ENCODE peak calls at places on chromosomes 7 and 10, in seven cellular contexts. One of them, this sample, is unnamed.

GRCh38 chr7:122887198-122887597 is 938 bp upstream of the CADPS2 start:
- DNase-seq in stomach: peak
- DNase-seq in GM23338: peak
- DNase-seq in A673: peak
- DNase-seq in uterus: peak
- DNase-seq in neural progenitor cell: peak
- DNase-seq in kidney: peak
- DNase-seq in this sample: peak

GRCh38 chr7:120089968-120090367 is 183.0 kb upstream of the KCND2 start:
- DNase-seq in stomach: no peak
- DNase-seq in GM23338: peak
- DNase-seq in A673: no peak
- DNase-seq in uterus: no peak
- DNase-seq in neural progenitor cell: no peak
- DNase-seq in kidney: no peak
- DNase-seq in this sample: no peak

GRCh38 chr10:109987413-109987812 is 20.4 kb upstream of the ADD3 start:
- DNase-seq in stomach: no peak
- DNase-seq in GM23338: no peak
- DNase-seq in A673: no peak
- DNase-seq in uterus: no peak
- DNase-seq in neural progenitor cell: no peak
- DNase-seq in kidney: no peak
- DNase-seq in this sample: peak

GRCh38 chr7:73851410-73852338 is 9.3 kb upstream of the TMEM270 start:
- DNase-seq in stomach: no peak
- DNase-seq in GM23338: no peak
- DNase-seq in A673: peak
- DNase-seq in uterus: no peak
- DNase-seq in neural progenitor cell: no peak
- DNase-seq in kidney: peak
- DNase-seq in this sample: peak

GRCh38 chr7:28355553-28356319 is 56.6 kb upstream of the CREB5 start:
- DNase-seq in stomach: no peak
- DNase-seq in GM23338: no peak
- DNase-seq in A673: no peak
- DNase-seq in uterus: no peak
- DNase-seq in neural progenitor cell: no peak
- DNase-seq in kidney: no peak
- DNase-seq in this sample: no peak

GRCh38 chr10:98963608-98964007 is 272.0 kb downstream of the HPSE2 start:
- DNase-seq in stomach: no peak
- DNase-seq in GM23338: no peak
- DNase-seq in A673: peak
- DNase-seq in uterus: no peak
- DNase-seq in neural progenitor cell: no peak
- DNase-seq in kidney: no peak
- DNase-seq in this sample: peak

GRCh38 chr10:78931333-78932083 is 137.3 kb upstream of the ZMIZ1 start:
- DNase-seq in stomach: peak
- DNase-seq in GM23338: no peak
- DNase-seq in A673: peak
- DNase-seq in uterus: peak
- DNase-seq in neural progenitor cell: no peak
- DNase-seq in kidney: no peak
- DNase-seq in this sample: peak

GRCh38 chr7:158710651-158711102 is 6.1 kb upstream of the NCAPG2 start:
- DNase-seq in stomach: no peak
- DNase-seq in GM23338: no peak
- DNase-seq in A673: no peak
- DNase-seq in uterus: no peak
- DNase-seq in neural progenitor cell: no peak
- DNase-seq in kidney: no peak
- DNase-seq in this sample: peak

GRCh38 chr10:11208908-11209809 is 191.5 kb downstream of the CELF2 start:
- DNase-seq in stomach: no peak
- DNase-seq in GM23338: no peak
- DNase-seq in A673: no peak
- DNase-seq in uterus: no peak
- DNase-seq in neural progenitor cell: no peak
- DNase-seq in kidney: no peak
- DNase-seq in this sample: no peak

GRCh38 chr7:145036592-145037386 is 200.9 kb upstream of the TPK1 start:
- DNase-seq in stomach: no peak
- DNase-seq in GM23338: peak
- DNase-seq in A673: peak
- DNase-seq in uterus: no peak
- DNase-seq in neural progenitor cell: peak
- DNase-seq in kidney: no peak
- DNase-seq in this sample: peak

GRCh38 chr10:120789292-120789691 is 61.9 kb upstream of the WDR11 start:
- DNase-seq in stomach: no peak
- DNase-seq in GM23338: no peak
- DNase-seq in A673: no peak
- DNase-seq in uterus: no peak
- DNase-seq in neural progenitor cell: no peak
- DNase-seq in kidney: no peak
- DNase-seq in this sample: no peak

GRCh38 chr10:110326351-110327032 is 21.8 kb upstream of the SMNDC1 start:
- DNase-seq in stomach: no peak
- DNase-seq in GM23338: no peak
- DNase-seq in A673: no peak
- DNase-seq in uterus: no peak
- DNase-seq in neural progenitor cell: no peak
- DNase-seq in kidney: no peak
- DNase-seq in this sample: peak

GRCh38 chr7:106717254-106717996 is 56.5 kb upstream of the CCDC71L start:
- DNase-seq in stomach: no peak
- DNase-seq in GM23338: no peak
- DNase-seq in A673: peak
- DNase-seq in uterus: no peak
- DNase-seq in neural progenitor cell: no peak
- DNase-seq in kidney: no peak
- DNase-seq in this sample: no peak

GRCh38 chr7:46682841-46683624 is 762.0 kb upstream of the IGFBP3 start:
- DNase-seq in stomach: no peak
- DNase-seq in GM23338: no peak
- DNase-seq in A673: no peak
- DNase-seq in uterus: no peak
- DNase-seq in neural progenitor cell: no peak
- DNase-seq in kidney: no peak
- DNase-seq in this sample: peak

GRCh38 chr10:111131168-111131799 is 54.5 kb downstream of the ADRA2A start:
- DNase-seq in stomach: no peak
- DNase-seq in GM23338: no peak
- DNase-seq in A673: no peak
- DNase-seq in uterus: no peak
- DNase-seq in neural progenitor cell: no peak
- DNase-seq in kidney: no peak
- DNase-seq in this sample: no peak

GRCh38 chr10:107163086-107163880 is 1.2 kb downstream of the SORCS1 start:
- DNase-seq in stomach: no peak
- DNase-seq in GM23338: peak
- DNase-seq in A673: no peak
- DNase-seq in uterus: no peak
- DNase-seq in neural progenitor cell: peak
- DNase-seq in kidney: no peak
- DNase-seq in this sample: no peak

GRCh38 chr7:5396542-5396941 is 27.1 kb downstream of the TNRC18 start:
- DNase-seq in stomach: peak
- DNase-seq in GM23338: no peak
- DNase-seq in A673: peak
- DNase-seq in uterus: no peak
- DNase-seq in neural progenitor cell: no peak
- DNase-seq in kidney: no peak
- DNase-seq in this sample: peak

GRCh38 chr7:76108540-76109233 is 60.8 kb downstream of the MDH2 start:
- DNase-seq in stomach: peak
- DNase-seq in GM23338: no peak
- DNase-seq in A673: no peak
- DNase-seq in uterus: peak
- DNase-seq in neural progenitor cell: no peak
- DNase-seq in kidney: no peak
- DNase-seq in this sample: no peak

GRCh38 chr10:19570991-19571390 is 245.2 kb upstream of the PLXDC2 start:
- DNase-seq in stomach: no peak
- DNase-seq in GM23338: no peak
- DNase-seq in A673: no peak
- DNase-seq in uterus: no peak
- DNase-seq in neural progenitor cell: no peak
- DNase-seq in kidney: no peak
- DNase-seq in this sample: no peak

GRCh38 chr7:102260856-102261255 is 25.8 kb upstream of the SH2B2 start:
- DNase-seq in stomach: no peak
- DNase-seq in GM23338: peak
- DNase-seq in A673: no peak
- DNase-seq in uterus: peak
- DNase-seq in neural progenitor cell: peak
- DNase-seq in kidney: peak
- DNase-seq in this sample: no peak

GRCh38 chr7:29156798-29157461 is 10.6 kb upstream of the CPVL start:
- DNase-seq in stomach: no peak
- DNase-seq in GM23338: peak
- DNase-seq in A673: peak
- DNase-seq in uterus: no peak
- DNase-seq in neural progenitor cell: peak
- DNase-seq in kidney: no peak
- DNase-seq in this sample: no peak

GRCh38 chr10:45375716-45376231 is 1.8 kb downstream of the ALOX5 start:
- DNase-seq in stomach: no peak
- DNase-seq in GM23338: no peak
- DNase-seq in A673: no peak
- DNase-seq in uterus: no peak
- DNase-seq in neural progenitor cell: no peak
- DNase-seq in kidney: no peak
- DNase-seq in this sample: no peak

GRCh38 chr7:75055830-75056431 is 17.7 kb downstream of the RCC1L start:
- DNase-seq in stomach: no peak
- DNase-seq in GM23338: no peak
- DNase-seq in A673: no peak
- DNase-seq in uterus: peak
- DNase-seq in neural progenitor cell: no peak
- DNase-seq in kidney: no peak
- DNase-seq in this sample: no peak

GRCh38 chr10:114915294-114915693 is 22.7 kb upstream of the TRUB1 start:
- DNase-seq in stomach: no peak
- DNase-seq in GM23338: no peak
- DNase-seq in A673: peak
- DNase-seq in uterus: no peak
- DNase-seq in neural progenitor cell: no peak
- DNase-seq in kidney: no peak
- DNase-seq in this sample: no peak

GRCh38 chr10:54284526-54285193 is 516.4 kb downstream of the PCDH15 start:
- DNase-seq in stomach: no peak
- DNase-seq in GM23338: no peak
- DNase-seq in A673: no peak
- DNase-seq in uterus: no peak
- DNase-seq in neural progenitor cell: no peak
- DNase-seq in kidney: no peak
- DNase-seq in this sample: peak

DNA sequence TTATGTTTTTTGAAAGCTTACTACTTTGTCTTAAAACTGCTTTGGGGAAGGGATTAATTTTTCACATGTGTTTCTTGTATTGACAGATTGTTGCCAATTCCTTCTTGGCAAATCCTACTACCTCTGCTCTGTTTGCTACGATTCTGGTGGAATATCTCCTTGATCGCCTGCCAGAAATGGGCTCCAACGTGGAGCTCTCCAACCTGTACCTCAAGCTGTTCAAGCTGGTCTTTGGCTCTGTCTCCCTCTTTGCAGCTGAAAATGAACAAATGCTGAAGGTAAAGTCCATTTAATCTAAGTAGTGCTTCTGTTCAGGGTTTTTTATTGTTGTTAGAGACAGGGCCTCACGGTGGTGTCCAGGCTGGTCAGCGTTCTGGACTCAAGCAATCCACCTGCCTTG is 33.6 kb downstream of the TRRAP start:
- DNase-seq in stomach: peak
- DNase-seq in GM23338: no peak
- DNase-seq in A673: no peak
- DNase-seq in uterus: no peak
- DNase-seq in neural progenitor cell: no peak
- DNase-seq in kidney: no peak
- DNase-seq in this sample: no peak
- TF ChIP-seq CTCF in stomach: no peak
- TF ChIP-seq CTCF in GM23338: no peak
- TF ChIP-seq CTCF in A673: no peak
- TF ChIP-seq CTCF in uterus: no peak
- TF ChIP-seq CTCF in neural progenitor cell: no peak
- TF ChIP-seq CTCF in kidney: no peak
- TF ChIP-seq CTCF in this sample: no peak

GRCh38 chr10:1732501-1733123 is 4.7 kb downstream of the ADARB2 start:
- DNase-seq in stomach: no peak
- DNase-seq in GM23338: no peak
- DNase-seq in A673: no peak
- DNase-seq in uterus: no peak
- DNase-seq in neural progenitor cell: no peak
- DNase-seq in kidney: no peak
- DNase-seq in this sample: no peak

GRCh38 chr10:1735562-1735961 is 1.8 kb downstream of the ADARB2 start:
- DNase-seq in stomach: no peak
- DNase-seq in GM23338: no peak
- DNase-seq in A673: no peak
- DNase-seq in uterus: no peak
- DNase-seq in neural progenitor cell: no peak
- DNase-seq in kidney: no peak
- DNase-seq in this sample: no peak

GRCh38 chr10:1734288-1734687 is 3.0 kb downstream of the ADARB2 start:
- DNase-seq in stomach: no peak
- DNase-seq in GM23338: no peak
- DNase-seq in A673: no peak
- DNase-seq in uterus: no peak
- DNase-seq in neural progenitor cell: no peak
- DNase-seq in kidney: no peak
- DNase-seq in this sample: no peak

GRCh38 chr10:1733720-1734119 is 3.6 kb downstream of the ADARB2 start:
- DNase-seq in stomach: no peak
- DNase-seq in GM23338: no peak
- DNase-seq in A673: no peak
- DNase-seq in uterus: no peak
- DNase-seq in neural progenitor cell: no peak
- DNase-seq in kidney: no peak
- DNase-seq in this sample: no peak

GRCh38 chr10:1731592-1731991 is 5.7 kb downstream of the ADARB2 start:
- DNase-seq in stomach: no peak
- DNase-seq in GM23338: no peak
- DNase-seq in A673: no peak
- DNase-seq in uterus: no peak
- DNase-seq in neural progenitor cell: no peak
- DNase-seq in kidney: no peak
- DNase-seq in this sample: no peak
- TF ChIP-seq CTCF in stomach: no peak
- TF ChIP-seq CTCF in GM23338: no peak
- TF ChIP-seq CTCF in A673: no peak
- TF ChIP-seq CTCF in uterus: no peak
- TF ChIP-seq CTCF in neural progenitor cell: no peak
- TF ChIP-seq CTCF in kidney: no peak
- TF ChIP-seq CTCF in this sample: no peak

GRCh38 chr10:52740913-52741675 is 31.5 kb downstream of the MBL2 start:
- DNase-seq in stomach: peak
- DNase-seq in GM23338: peak
- DNase-seq in A673: peak
- DNase-seq in uterus: no peak
- DNase-seq in neural progenitor cell: peak
- DNase-seq in kidney: no peak
- DNase-seq in this sample: no peak
- TF ChIP-seq CTCF in stomach: peak
- TF ChIP-seq CTCF in GM23338: peak
- TF ChIP-seq CTCF in A673: peak
- TF ChIP-seq CTCF in uterus: no peak
- TF ChIP-seq CTCF in neural progenitor cell: peak
- TF ChIP-seq CTCF in kidney: peak
- TF ChIP-seq CTCF in this sample: peak

GRCh38 chr10:49365675-49366415 is 30.0 kb downstream of the DRGX start:
- DNase-seq in stomach: no peak
- DNase-seq in GM23338: peak
- DNase-seq in A673: no peak
- DNase-seq in uterus: no peak
- DNase-seq in neural progenitor cell: peak
- DNase-seq in kidney: no peak
- DNase-seq in this sample: no peak
- TF ChIP-seq CTCF in stomach: no peak
- TF ChIP-seq CTCF in GM23338: peak
- TF ChIP-seq CTCF in A673: no peak
- TF ChIP-seq CTCF in uterus: no peak
- TF ChIP-seq CTCF in neural progenitor cell: peak
- TF ChIP-seq CTCF in kidney: no peak
- TF ChIP-seq CTCF in this sample: no peak

This sample was measured in mammary epithelial cell.